ENCODE peak calls at places on chromosomes 13 and 19, in seven cellular contexts. M, P, X, J, R, S and V are unnamed samples.

GRCh38 chr19:35347171-35347929 is at the start of gene FFAR1:
- DNase-seq in M (no peak), P (no peak), S (peak), J (peak), X (no peak), R (peak), V (peak)

GRCh38 chr13:58313219-58313618 is 681.7 kb downstream of the PCDH17 start:
- DNase-seq in P (no peak), J (no peak), R (no peak), X (no peak), M (no peak), S (no peak), V (no peak)

GRCh38 chr19:19445911-19446361 is 40.5 kb downstream of the GATAD2A start:
- DNase-seq in X (no peak), M (no peak), R (no peak), P (no peak), J (no peak), S (no peak), V (peak)

GRCh38 chr19:55353803-55354697 is 469 bp downstream of the COX6B2 start:
- DNase-seq in M (peak), X (peak), S (peak), P (peak), R (peak), J (peak), V (peak)

GRCh38 chr13:100588350-100589177 is at the start of gene GGACT:
- DNase-seq in S (peak), M (no peak), P (peak), J (peak), X (peak), R (peak), V (peak)

GRCh38 chr19:7460562-7460966 is 28.3 kb downstream of the PEX11G start:
- DNase-seq in M (no peak), R (no peak), J (no peak), S (no peak), P (peak), X (no peak), V (no peak)

GRCh38 chr19:16588089-16588823 is 16.0 kb upstream of the SLC35E1 start:
- DNase-seq in J (no peak), X (peak), M (no peak), R (no peak), P (peak), S (peak), V (no peak)

GRCh38 chr13:48975101-48975925 is at the start of gene FNDC3A:
- DNase-seq in J (no peak), R (peak), P (peak), S (peak), X (peak), M (no peak), V (peak)

GRCh38 chr13:36275190-36276002 is 22.2 kb downstream of the CCDC169 start:
- DNase-seq in S (no peak), R (no peak), M (peak), X (peak), P (peak), J (no peak), V (no peak)

GRCh38 chr13:32804673-32805260 is 211.5 kb upstream of the KL start:
- DNase-seq in X (no peak), R (no peak), M (no peak), J (no peak), P (peak), S (no peak), V (no peak)

GRCh38 chr19:4606921-4607678 is 32.2 kb upstream of the TNFAIP8L1 start:
- DNase-seq in R (no peak), J (no peak), P (no peak), X (no peak), S (no peak), M (peak), V (no peak)

GRCh38 chr13:99989376-99990044 is 7.9 kb downstream of the ZIC2 start:
- DNase-seq in R (no peak), S (peak), M (no peak), X (no peak), J (no peak), P (peak), V (no peak)

GRCh38 chr13:26716984-26717383 is 43.6 kb downstream of the GPR12 start:
- DNase-seq in P (no peak), M (no peak), J (no peak), X (no peak), R (no peak), S (no peak), V (no peak)

GRCh38 chr19:51094696-51095279 is 12.1 kb upstream of the KLK14 start:
- DNase-seq in J (peak), P (no peak), X (no peak), M (peak), R (no peak), S (no peak), V (no peak)

GRCh38 chr19:15283141-15283885 is 49.0 kb downstream of the BRD4 start:
- DNase-seq in P (peak), J (no peak), X (no peak), S (no peak), M (no peak), R (no peak), V (no peak)

GRCh38 chr13:112955956-112956355 is 13.1 kb upstream of the MCF2L start:
- DNase-seq in R (no peak), J (no peak), P (no peak), S (no peak), M (no peak), X (no peak), V (no peak)

GRCh38 chr19:5687360-5688198 is 2.5 kb upstream of the RPL36 start:
- DNase-seq in J (no peak), M (no peak), P (no peak), X (no peak), R (peak), S (no peak), V (no peak)

GRCh38 chr13:30147380-30147779 is 160.0 kb downstream of the KATNAL1 start:
- DNase-seq in X (no peak), S (no peak), P (no peak), M (no peak), J (no peak), R (no peak), V (no peak)

GRCh38 chr13:71378992-71379905 is 487.8 kb downstream of the DACH1 start:
- DNase-seq in R (no peak), J (no peak), P (peak), M (no peak), S (no peak), X (no peak), V (no peak)

GRCh38 chr13:41137241-41137640 is 4.6 kb upstream of the KBTBD6 start:
- DNase-seq in R (no peak), S (no peak), M (no peak), J (no peak), X (no peak), P (no peak), V (no peak)

GRCh38 chr19:56720281-56720680 is 48.7 kb upstream of the ZNF835 start:
- DNase-seq in J (no peak), X (no peak), R (no peak), S (no peak), M (no peak), P (no peak), V (no peak)

GRCh38 chr13:19962894-19963293 is 4.4 kb downstream of the ZMYM2 start:
- DNase-seq in P (no peak), S (no peak), J (no peak), X (no peak), R (peak), M (no peak), V (no peak)

GRCh38 chr19:33740811-33741396 is 55.8 kb upstream of the KCTD15 start:
- DNase-seq in R (peak), S (peak), M (no peak), J (peak), P (peak), X (peak), V (no peak)

GRCh38 chr19:49592486-49593232 is 1.7 kb downstream of the PRR12 start:
- DNase-seq in J (no peak), M (no peak), P (no peak), X (peak), S (peak), R (no peak), V (no peak)

GRCh38 chr19:31070126-31070525 is 279.1 kb downstream of the TSHZ3 start:
- DNase-seq in P (no peak), M (no peak), S (no peak), J (no peak), X (no peak), R (no peak), V (no peak)

GRCh38 chr13:31749929-31750328 is 10.6 kb downstream of the RXFP2 start:
- DNase-seq in P (peak), M (no peak), R (no peak), J (no peak), X (no peak), S (no peak), V (no peak)

GRCh38 chr19:8487137-8487851 is 15.1 kb downstream of the PRAM1 start:
- DNase-seq in J (no peak), R (peak), P (no peak), M (no peak), S (peak), X (no peak), V (peak)

GRCh38 chr13:30292325-30292724 is 15.0 kb downstream of the KATNAL1 start:
- DNase-seq in X (no peak), R (no peak), P (no peak), J (no peak), M (no peak), S (no peak), V (no peak)

GRCh38 chr19:21158523-21159135 is 16.8 kb downstream of the ZNF431 start:
- DNase-seq in P (peak), R (no peak), S (no peak), X (no peak), M (no peak), J (no peak), V (no peak)

GRCh38 chr19:45569619-45570421 is 14.8 kb downstream of the OPA3 start:
- DNase-seq in P (peak), R (no peak), X (peak), M (no peak), J (peak), S (peak), V (peak)

GRCh38 chr13:46126074-46126473 is 21.2 kb upstream of the CPB2 start:
- DNase-seq in P (no peak), S (no peak), X (no peak), J (no peak), R (no peak), M (no peak), V (no peak)

GRCh38 chr19:46913852-46914430 is 53.1 kb downstream of the ARHGAP35 start:
- DNase-seq in M (no peak), X (no peak), S (no peak), R (no peak), P (peak), J (no peak), V (no peak)

GRCh38 chr19:7342143-7342542 is 6.6 kb upstream of the ARHGEF18 start:
- DNase-seq in P (no peak), M (no peak), R (peak), S (no peak), J (no peak), X (no peak), V (no peak)

GRCh38 chr19:29475469-29475868 is 50.3 kb upstream of the VSTM2B start:
- DNase-seq in S (no peak), P (no peak), X (no peak), M (no peak), R (no peak), J (no peak), V (no peak)

GRCh38 chr19:6853868-6854267 is 33.5 kb upstream of the ADGRE1 start:
- DNase-seq in R (no peak), M (no peak), J (no peak), X (no peak), P (no peak), S (no peak), V (no peak)